ENCODE peak calls at places on chromosomes 13 and 19, in six cellular contexts. A, U, M, P, F and R are unnamed samples.

GRCh38 chr13:40781717-40782116 is 7.7 kb upstream of the SLC25A15 start:
- DNase-seq in M (no peak), U (no peak), F (no peak), A (no peak), P (no peak), R (no peak)

GRCh38 chr13:80033286-80033685 is 307.6 kb downstream of the SPRY2 start:
- DNase-seq in M (no peak), P (peak), F (no peak), U (no peak), A (no peak), R (no peak)

GRCh38 chr19:36986601-36987000 is 70.5 kb downstream of the ZNF568 start:
- DNase-seq in F (no peak), U (no peak), A (no peak), P (no peak), M (no peak), R (no peak)

GRCh38 chr19:43651758-43652545 is 12.3 kb upstream of the CADM4 start:
- DNase-seq in F (no peak), P (peak), A (peak), U (peak), M (peak), R (peak)

GRCh38 chr19:17213334-17213733 is 1.8 kb upstream of the USE1 start:
- DNase-seq in A (no peak), M (no peak), P (no peak), F (no peak), U (no peak), R (no peak)

GRCh38 chr13:108146642-108147041 is 68.7 kb downstream of the LIG4 start:
- DNase-seq in A (no peak), U (no peak), M (no peak), P (peak), F (no peak), R (no peak)

GRCh38 chr19:22354665-22355064 is 67.5 kb downstream of the ZNF98 start:
- DNase-seq in M (no peak), F (no peak), U (no peak), A (no peak), P (no peak), R (no peak)

GRCh38 chr13:30520571-30520970 is 54.8 kb upstream of the HMGB1 start:
- DNase-seq in A (peak), M (no peak), U (no peak), F (no peak), P (peak), R (peak)

GRCh38 chr13:45916036-45916435 is 64.5 kb upstream of the SIAH3 start:
- DNase-seq in A (no peak), P (no peak), U (no peak), M (no peak), F (no peak), R (no peak)

GRCh38 chr13:74246398-74246975 is 112.3 kb upstream of the KLF12 start:
- DNase-seq in P (peak), M (no peak), A (peak), F (no peak), U (no peak), R (no peak)

GRCh38 chr19:10430505-10431253 is 10.3 kb downstream of the PDE4A start:
- DNase-seq in F (no peak), P (peak), A (peak), U (peak), M (no peak), R (no peak)

GRCh38 chr13:21077360-21078353 is 16.3 kb upstream of the LATS2 start:
- DNase-seq in M (no peak), P (no peak), F (no peak), A (no peak), U (no peak), R (no peak)

GRCh38 chr13:31790992-31791391 is 51.7 kb downstream of the RXFP2 start:
- DNase-seq in F (no peak), P (peak), A (peak), U (no peak), M (no peak), R (no peak)

GRCh38 chr13:73998631-73999030 is 135.6 kb downstream of the KLF12 start:
- DNase-seq in F (no peak), U (no peak), P (no peak), M (no peak), A (no peak), R (no peak)

GRCh38 chr19:10295305-10295846 is 5.6 kb downstream of the ICAM5 start:
- DNase-seq in F (no peak), A (no peak), U (peak), P (no peak), M (peak), R (no peak)

GRCh38 chr19:48394331-48395169 is 1.1 kb downstream of the GRIN2D start:
- DNase-seq in M (no peak), A (no peak), P (no peak), F (no peak), U (no peak), R (no peak)

GRCh38 chr13:71968025-71968424 is 101.0 kb upstream of the DACH1 start:
- DNase-seq in F (no peak), U (no peak), A (no peak), M (no peak), P (peak), R (no peak)

GRCh38 chr13:66805657-66806056 is 424.5 kb downstream of the PCDH9 start:
- DNase-seq in A (peak), U (no peak), F (no peak), M (no peak), P (peak), R (no peak)

GRCh38 chr19:38194061-38194701 is 29.8 kb downstream of the DPF1 start:
- DNase-seq in U (no peak), M (no peak), F (no peak), A (no peak), P (no peak), R (no peak)

GRCh38 chr19:51751655-51752054 is at the start of gene FPR1:
- DNase-seq in P (peak), F (no peak), A (no peak), M (peak), U (no peak), R (no peak)

GRCh38 chr13:60134376-60134775 is 29.4 kb downstream of the DIAPH3 start:
- DNase-seq in U (no peak), P (no peak), A (no peak), F (no peak), M (no peak), R (peak)

GRCh38 chr19:4284176-4284958 is 5.3 kb downstream of the SHD start:
- DNase-seq in U (peak), P (no peak), F (no peak), A (no peak), M (peak), R (no peak)

GRCh38 chr13:90594694-90595093 is 752.8 kb upstream of the MIR17HG start:
- DNase-seq in F (no peak), A (peak), M (no peak), U (no peak), P (peak), R (peak)

GRCh38 chr19:21850636-21851255 is 14.8 kb upstream of the ZNF43 start:
- DNase-seq in U (no peak), M (no peak), F (no peak), P (peak), A (no peak), R (no peak)

GRCh38 chr13:83765796-83766195 is 116.5 kb downstream of the SLITRK1 start:
- DNase-seq in A (no peak), F (no peak), U (no peak), P (no peak), M (no peak), R (no peak)

GRCh38 chr19:45161715-45162463 is 1.1 kb upstream of the NKPD1 start:
- DNase-seq in F (no peak), A (peak), P (peak), U (no peak), M (peak), R (no peak)

GRCh38 chr19:48858984-48859710 is 9.3 kb downstream of the PLEKHA4 start:
- DNase-seq in P (no peak), U (peak), F (no peak), A (no peak), M (no peak), R (no peak)

GRCh38 chr13:67134322-67135129 is 95.6 kb downstream of the PCDH9 start:
- DNase-seq in P (peak), U (no peak), A (peak), F (no peak), M (no peak), R (no peak)

GRCh38 chr13:51317262-51317661 is 22.2 kb upstream of the SERPINE3 start:
- DNase-seq in F (no peak), U (no peak), P (peak), A (peak), M (no peak), R (peak)

GRCh38 chr13:68386808-68387207 is 1156.7 kb upstream of the PCDH9 start:
- DNase-seq in P (no peak), M (no peak), U (no peak), A (no peak), F (no peak), R (no peak)

GRCh38 chr13:100550433-100550832 is 38.2 kb downstream of the GGACT start:
- DNase-seq in P (peak), U (peak), M (no peak), F (no peak), A (peak), R (peak)

GRCh38 chr13:87398047-87398446 is 273.1 kb upstream of the SLITRK5 start:
- DNase-seq in M (no peak), A (no peak), F (no peak), U (no peak), P (no peak), R (no peak)

GRCh38 chr13:46297338-46297737 is 85.6 kb downstream of the LRRC63 start:
- DNase-seq in P (peak), A (peak), M (no peak), F (no peak), U (no peak), R (peak)

GRCh38 chr13:49086711-49087110 is 111.0 kb downstream of the FNDC3A start:
- DNase-seq in F (no peak), P (peak), U (no peak), A (peak), M (no peak), R (peak)

GRCh38 chr13:110867380-110867779 is 47.5 kb downstream of the ANKRD10 start:
- DNase-seq in F (no peak), M (no peak), U (no peak), P (no peak), A (no peak), R (no peak)

GRCh38 chr13:110869231-110869804 is 45.6 kb downstream of the ANKRD10 start:
- DNase-seq in F (no peak), M (no peak), A (no peak), P (peak), U (no peak), R (no peak)

GRCh38 chr13:110868631-110869165 is 46.2 kb downstream of the ANKRD10 start:
- DNase-seq in P (no peak), M (no peak), F (no peak), U (no peak), A (no peak), R (no peak)

GRCh38 chr13:110872034-110872767 is 42.7 kb downstream of the ANKRD10 start:
- DNase-seq in F (no peak), U (no peak), M (no peak), P (no peak), A (no peak), R (no peak)

DNA sequence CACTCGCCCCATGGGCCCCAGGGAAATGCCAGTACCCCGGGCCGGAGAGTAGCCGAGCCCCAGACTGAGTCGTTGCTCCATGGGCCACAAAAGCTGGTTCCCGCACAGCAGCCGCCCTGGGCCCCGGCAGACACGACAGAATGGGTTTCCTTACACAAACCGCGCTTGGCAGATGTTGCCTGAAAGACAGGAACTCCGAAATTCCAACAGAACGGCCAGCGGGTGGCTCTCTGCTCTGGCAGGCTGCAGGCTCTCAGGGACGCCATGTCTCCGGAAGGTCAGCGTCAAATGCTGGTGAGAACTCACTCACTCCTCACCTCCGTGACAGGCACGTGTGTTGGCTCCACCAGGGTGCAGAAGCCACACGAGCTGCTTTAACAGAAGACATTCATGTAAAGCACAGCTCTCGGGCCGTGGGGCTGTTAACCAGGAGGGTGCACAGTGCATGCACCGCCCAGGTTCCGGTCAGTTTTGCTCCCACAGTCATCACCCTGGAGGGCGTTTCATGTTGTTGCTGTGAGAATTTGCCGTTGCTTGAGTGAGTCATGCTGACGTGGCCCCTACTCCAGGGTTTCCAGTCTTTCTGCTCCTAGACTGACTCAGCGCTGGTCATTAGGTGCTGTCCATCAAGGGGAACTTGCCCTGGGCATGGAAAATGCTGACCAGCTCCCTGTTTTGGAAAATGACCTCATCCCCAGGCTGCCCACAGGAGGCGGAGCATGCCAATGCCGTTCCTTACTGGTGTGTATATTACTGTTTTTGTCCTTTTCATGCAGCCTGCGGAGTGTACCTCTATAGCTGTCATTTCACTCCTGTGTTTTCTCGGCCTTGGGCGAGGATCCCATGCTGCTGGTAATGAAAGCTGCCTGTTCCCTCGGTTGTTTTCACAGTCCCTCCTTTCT is 44.8 kb downstream of the ANKRD10 start:
- DNase-seq in A (peak), F (no peak), P (peak), M (peak), U (peak), R (peak)
- TF ChIP-seq CTCF in A (no peak), F (no peak), P (no peak), M (no peak), U (no peak), R (peak)

DNA sequence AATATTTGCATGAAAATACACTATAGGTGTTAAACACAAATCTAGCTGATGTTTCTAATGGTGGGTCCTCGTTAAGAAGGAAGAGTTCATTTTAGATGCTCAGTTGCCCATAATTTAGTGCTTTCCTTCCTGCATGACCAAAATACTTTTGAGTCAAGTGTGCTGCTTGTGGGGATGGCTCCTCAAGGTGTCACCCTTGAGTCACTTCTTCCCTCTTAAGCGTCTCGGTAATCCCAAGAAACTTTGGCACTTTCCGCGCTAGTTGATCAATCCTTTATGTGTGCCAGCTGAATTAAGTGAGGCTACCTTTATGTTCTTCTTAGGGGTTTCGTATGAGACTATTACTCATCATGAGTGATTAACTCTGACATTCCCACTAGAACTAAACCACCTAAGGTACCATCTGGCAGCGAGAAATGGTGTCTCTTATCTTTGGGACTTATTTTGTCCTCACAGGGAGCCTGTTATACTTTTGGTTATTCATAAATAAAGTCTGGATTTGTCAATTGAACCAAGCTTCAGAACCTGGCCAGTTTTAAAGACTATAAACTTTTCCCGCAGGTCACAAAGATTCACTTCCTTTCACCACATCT is 106.8 kb downstream of the NHLRC3 start:
- DNase-seq in F (no peak), U (peak), P (peak), M (peak), A (peak), R (peak)
- TF ChIP-seq CTCF in F (peak), U (peak), P (peak), M (peak), A (peak), R (peak)

GRCh38 chr19:42028304-42029216 is 34.5 kb upstream of the ATP1A3 start:
- DNase-seq in A (no peak), M (peak), P (no peak), U (peak), F (no peak), R (no peak)
- TF ChIP-seq CTCF in A (peak), M (peak), P (peak), U (peak), F (peak), R (peak)

GRCh38 chr13:38223093-38223492 is 126.6 kb upstream of the UFM1 start:
- DNase-seq in F (no peak), P (peak), U (no peak), A (peak), M (no peak), R (peak)
- TF ChIP-seq CTCF in F (no peak), P (peak), U (no peak), A (no peak), M (no peak), R (peak)